ENCODE peak calls at places on chromosomes 6 and 20, in nine cellular contexts. C is OCI-M1; A is NCI-H774; F is HuH-7.5; M is caudate nucleus; Q is natural killer cell treated with Interleukin-12 subunit alpha and Interleukin-12 subunit beta and Interleukin-15 and Interleukin-18, amount 100 ng/mL, for 72 hours; I is stimulated activated CD8-positive, alpha-beta memory T cell treated with anti-CD3 and anti-CD28 coated beads, Interleukin-15, amount 100 ng/mL, for 4 hours; S is MM.1S; Z is CD8-positive, alpha-beta T cell. E is an unnamed sample.

GRCh38 chr20:15902493-15902892 is 670.8 kb downstream of the KIF16B start:
- DNase-seq in C (peak), A (no peak), I (no peak), S (no peak), Z (no peak), M (no peak), Q (no peak), F (no peak), E (peak)

GRCh38 chr6:115783402-115784061 is 277.2 kb downstream of the FRK start:
- DNase-seq in Q (no peak), F (no peak), M (no peak), C (peak), Z (no peak), A (no peak), I (no peak), S (no peak), E (no peak)

GRCh38 chr6:113184736-113185135 is 672.4 kb upstream of the MARCKS start:
- DNase-seq in F (no peak), M (peak), A (no peak), I (no peak), Z (no peak), C (no peak), Q (no peak), S (no peak), E (no peak)

GRCh38 chr6:47165918-47166317 is 123.8 kb upstream of the ADGRF1 start:
- DNase-seq in Q (no peak), C (no peak), F (no peak), I (no peak), Z (no peak), A (no peak), S (peak), M (no peak), E (no peak)

GRCh38 chr6:105326838-105327745 is 75.8 kb downstream of the PREP start:
- DNase-seq in S (no peak), Z (no peak), A (peak), M (no peak), I (no peak), F (no peak), Q (no peak), C (no peak), E (no peak)

GRCh38 chr20:1565461-1565860 is 8.0 kb upstream of the SIRPD start:
- DNase-seq in Q (no peak), F (no peak), M (no peak), I (no peak), Z (no peak), C (no peak), S (no peak), A (no peak), E (no peak)

GRCh38 chr6:9126845-9127560 is 691.7 kb upstream of the SLC35B3 start:
- DNase-seq in M (peak), C (no peak), I (no peak), S (no peak), Q (no peak), A (no peak), F (no peak), Z (no peak), E (no peak)

GRCh38 chr6:66897576-66897975 is 1190.5 kb upstream of the EYS start:
- DNase-seq in Q (no peak), Z (peak), M (no peak), S (no peak), C (peak), F (no peak), I (no peak), A (no peak), E (peak)

GRCh38 chr6:26555505-26556262 is 17.5 kb downstream of the HMGN4 start:
- DNase-seq in Z (no peak), A (no peak), C (peak), I (no peak), M (no peak), F (no peak), Q (no peak), S (peak), E (peak)

GRCh38 chr6:145814035-145814500 is 527 bp downstream of the FBXO30 start:
- DNase-seq in Q (no peak), F (peak), I (no peak), C (peak), S (peak), A (no peak), Z (no peak), M (peak), E (peak)

GRCh38 chr6:142300302-142300701 is 1.5 kb upstream of the ADGRG6 start:
- DNase-seq in C (no peak), Q (no peak), A (no peak), Z (no peak), M (no peak), F (no peak), S (no peak), I (no peak), E (no peak)

GRCh38 chr20:34452281-34452982 is 63.8 kb upstream of the DYNLRB1 start:
- DNase-seq in F (no peak), C (no peak), Q (no peak), Z (no peak), S (no peak), A (no peak), M (no peak), I (no peak), E (no peak)

GRCh38 chr6:42158011-42158410 is 15.2 kb upstream of the GUCA1A start:
- DNase-seq in I (no peak), Q (no peak), C (no peak), F (no peak), M (no peak), S (no peak), A (no peak), Z (no peak), E (no peak)

GRCh38 chr20:32680544-32681174 is 6.9 kb upstream of the C20orf203 start:
- DNase-seq in C (no peak), Z (no peak), F (no peak), S (no peak), I (no peak), Q (peak), A (no peak), M (peak), E (no peak)

GRCh38 chr6:55822815-55823214 is 52.6 kb downstream of the BMP5 start:
- DNase-seq in Z (no peak), C (no peak), I (no peak), M (no peak), S (no peak), Q (no peak), A (no peak), F (no peak), E (no peak)

GRCh38 chr20:17617868-17618672 is 48.2 kb downstream of the DSTN start:
- DNase-seq in C (no peak), I (no peak), Z (no peak), A (no peak), S (no peak), M (no peak), Q (no peak), F (peak), E (no peak)

GRCh38 chr6:7939186-7939863 is 28.7 kb upstream of the TXNDC5 start:
- DNase-seq in C (no peak), A (no peak), I (no peak), F (no peak), Q (no peak), S (no peak), Z (no peak), M (peak), E (no peak)

GRCh38 chr6:155493026-155493693 is 37.5 kb upstream of the NOX3 start:
- DNase-seq in Q (no peak), I (no peak), C (no peak), M (no peak), F (no peak), S (no peak), Z (no peak), A (no peak), E (no peak)

GRCh38 chr6:129923520-129923919 is 62.4 kb upstream of the TMEM244 start:
- DNase-seq in C (peak), M (no peak), I (no peak), Q (no peak), Z (no peak), S (no peak), A (no peak), F (no peak), E (peak)

GRCh38 chr6:53528107-53528506 is 16.8 kb downstream of the GCLC start:
- DNase-seq in A (no peak), M (no peak), S (no peak), F (no peak), C (no peak), I (no peak), Z (no peak), Q (no peak), E (no peak)

GRCh38 chr6:88365656-88366055 is 199.5 kb upstream of the CNR1 start:
- DNase-seq in M (no peak), F (no peak), A (no peak), Q (no peak), Z (no peak), S (no peak), C (no peak), I (no peak), E (no peak)

GRCh38 chr20:46605181-46605580 is 46.1 kb downstream of the SLC13A3 start:
- DNase-seq in F (no peak), C (no peak), Q (no peak), M (no peak), S (no peak), I (no peak), Z (no peak), A (no peak), E (no peak)

GRCh38 chr6:149905911-149906371 is 8.0 kb upstream of the RAET1E start:
- DNase-seq in C (no peak), A (no peak), Q (no peak), I (no peak), S (no peak), F (no peak), M (no peak), Z (no peak), E (no peak)

GRCh38 chr6:26053929-26054658 is 33.1 kb upstream of the HFE start:
- DNase-seq in Q (no peak), I (no peak), S (no peak), Z (no peak), M (no peak), F (no peak), C (no peak), A (no peak), E (no peak)

GRCh38 chr6:67640462-67640861 is 994.6 kb upstream of the ADGRB3 start:
- DNase-seq in C (peak), I (no peak), S (no peak), Z (no peak), A (no peak), M (no peak), F (no peak), Q (no peak), E (peak)

GRCh38 chr20:54070187-54070987 is at the start of gene BCAS1:
- DNase-seq in F (peak), S (no peak), Q (peak), I (no peak), M (no peak), A (no peak), Z (no peak), C (no peak), E (no peak)

GRCh38 chr20:17620371-17621228 is 50.7 kb downstream of the DSTN start:
- DNase-seq in F (peak), Q (no peak), I (no peak), M (no peak), A (no peak), Z (no peak), C (no peak), S (no peak), E (no peak)

GRCh38 chr6:109221543-109222195 is 126.4 kb downstream of the CEP57L1 start:
- DNase-seq in M (no peak), F (no peak), S (no peak), Z (no peak), Q (no peak), I (no peak), A (no peak), C (no peak), E (no peak)

GRCh38 chr6:142784344-142784743 is 160.6 kb downstream of the HIVEP2 start:
- DNase-seq in F (no peak), A (no peak), S (no peak), M (peak), Z (peak), I (no peak), C (no peak), Q (no peak), E (peak)

GRCh38 chr20:38927902-38928578 is 1.8 kb downstream of the FAM83D start:
- DNase-seq in I (no peak), Q (no peak), A (no peak), S (no peak), C (peak), Z (no peak), M (no peak), F (no peak), E (peak)

GRCh38 chr6:158185729-158186456 is 17.7 kb downstream of the GTF2H5 start:
- DNase-seq in A (no peak), I (no peak), Q (no peak), S (no peak), F (no peak), M (no peak), C (peak), Z (no peak), E (no peak)

GRCh38 chr6:6497541-6497940 is 91.0 kb upstream of the LY86 start:
- DNase-seq in M (no peak), F (no peak), Q (no peak), A (no peak), S (no peak), Z (no peak), C (no peak), I (no peak), E (no peak)

GRCh38 chr6:158086054-158086705 is 81.9 kb downstream of the SERAC1 start:
- DNase-seq in M (no peak), S (no peak), I (no peak), F (no peak), Q (no peak), Z (no peak), A (no peak), C (no peak), E (peak)

GRCh38 chr6:35496851-35497570 is at the start of gene TEAD3:
- DNase-seq in Z (peak), F (peak), S (peak), I (no peak), A (no peak), Q (no peak), M (no peak), C (peak), E (no peak)

GRCh38 chr20:48809672-48810071 is 18.1 kb downstream of the PREX1 start:
- DNase-seq in A (no peak), Q (no peak), I (no peak), C (no peak), F (no peak), M (no peak), S (no peak), Z (no peak), E (no peak)

GRCh38 chr6:157029980-157030690 is 253.0 kb downstream of the ARID1B start:
- DNase-seq in I (no peak), F (no peak), Z (no peak), C (no peak), A (no peak), Q (no peak), S (no peak), M (no peak), E (no peak)

GRCh38 chr6:39053854-39054576 is 5.4 kb downstream of the GLP1R start:
- DNase-seq in I (no peak), Z (no peak), Q (no peak), F (no peak), S (no peak), A (no peak), C (no peak), M (no peak), E (no peak)